ENCODE peak calls at places on chromosomes 4 and X, in five cellular contexts. R, D, A, P and H are unnamed samples.

GRCh38 chr4:107379054-107379869 is 340.8 kb downstream of the PAPSS1 start:
- DNase-seq in R (no peak), D (peak), A (no peak), P (no peak), H (peak)

GRCh38 chr4:37666625-37667071 is 19.5 kb downstream of the RELL1 start:
- DNase-seq in R (no peak), D (peak), A (no peak), P (no peak), H (peak)

GRCh38 chr4:156473175-156473574 is 498.4 kb downstream of the PDGFC start:
- DNase-seq in R (no peak), D (no peak), A (no peak), P (no peak), H (no peak)

GRCh38 chr4:73303711-73304110 is 45.1 kb upstream of the ANKRD17 start:
- DNase-seq in R (no peak), D (no peak), A (no peak), P (no peak), H (no peak)

GRCh38 chrX:57929373-57929772 is 19.1 kb upstream of the ZXDA start:
- DNase-seq in R (no peak), D (peak), A (no peak), P (no peak), H (peak)

GRCh38 chrX:10467793-10468192 is 152.6 kb downstream of the MID1 start:
- DNase-seq in R (no peak), D (peak), A (no peak), P (no peak), H (no peak)

GRCh38 chr4:27010334-27010940 is 149.8 kb downstream of the STIM2 start:
- DNase-seq in R (no peak), D (peak), A (no peak), P (peak), H (peak)

GRCh38 chrX:38102240-38102639 is 95.9 kb downstream of the SYTL5 start:
- DNase-seq in R (no peak), D (no peak), A (no peak), P (no peak), H (no peak)

DNA sequence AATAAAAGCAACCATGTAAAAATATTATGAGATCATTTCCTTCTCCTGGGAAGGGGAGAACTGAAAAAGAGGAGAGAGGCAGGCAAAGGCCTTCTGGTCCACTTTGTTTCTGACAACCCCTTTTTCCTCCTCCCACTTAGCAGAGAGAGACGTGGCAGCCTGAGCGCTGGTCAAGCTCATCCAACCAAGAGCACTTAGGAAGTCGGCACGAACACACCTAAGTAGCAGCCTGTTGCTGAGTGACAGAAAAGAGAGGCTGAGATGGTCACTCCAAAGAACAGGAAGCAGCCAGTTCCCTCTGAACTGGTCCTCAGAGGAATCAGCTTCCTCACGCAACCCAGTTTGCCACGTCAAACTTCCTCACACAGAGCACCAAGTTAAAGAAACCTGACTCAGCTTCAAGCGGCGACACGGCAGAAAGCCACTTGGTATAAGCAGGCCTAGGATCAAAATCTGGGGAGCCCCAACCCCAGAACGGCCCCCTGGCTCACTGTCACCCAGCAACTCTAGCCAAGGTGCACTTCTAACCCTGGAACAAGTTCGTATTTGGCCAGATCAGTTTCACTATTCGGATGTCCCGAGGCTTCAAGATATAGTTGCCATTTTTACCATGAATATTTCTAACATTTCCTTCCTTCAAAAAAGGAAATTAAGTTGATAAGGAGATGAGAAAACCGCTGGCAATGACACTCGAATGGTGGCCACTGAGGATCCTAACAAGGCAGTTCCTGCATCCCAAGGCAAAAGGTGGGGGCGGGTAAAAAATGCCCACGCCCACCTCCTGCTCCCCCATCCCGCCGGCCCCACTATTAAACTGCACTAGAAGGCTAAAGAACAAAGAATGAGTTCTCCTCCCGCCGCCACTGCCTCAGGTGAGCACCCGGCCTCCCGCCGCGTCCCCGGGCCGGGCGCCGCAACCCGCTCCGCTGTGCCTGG is 698 bp downstream of the SEC24D start:
- DNase-seq in R (peak), D (peak), A (no peak), P (peak), H (peak)
- H2BK15ac ChIP-seq in R (no peak), D (peak), A (no peak), P (no peak), H (no peak)

DNA sequence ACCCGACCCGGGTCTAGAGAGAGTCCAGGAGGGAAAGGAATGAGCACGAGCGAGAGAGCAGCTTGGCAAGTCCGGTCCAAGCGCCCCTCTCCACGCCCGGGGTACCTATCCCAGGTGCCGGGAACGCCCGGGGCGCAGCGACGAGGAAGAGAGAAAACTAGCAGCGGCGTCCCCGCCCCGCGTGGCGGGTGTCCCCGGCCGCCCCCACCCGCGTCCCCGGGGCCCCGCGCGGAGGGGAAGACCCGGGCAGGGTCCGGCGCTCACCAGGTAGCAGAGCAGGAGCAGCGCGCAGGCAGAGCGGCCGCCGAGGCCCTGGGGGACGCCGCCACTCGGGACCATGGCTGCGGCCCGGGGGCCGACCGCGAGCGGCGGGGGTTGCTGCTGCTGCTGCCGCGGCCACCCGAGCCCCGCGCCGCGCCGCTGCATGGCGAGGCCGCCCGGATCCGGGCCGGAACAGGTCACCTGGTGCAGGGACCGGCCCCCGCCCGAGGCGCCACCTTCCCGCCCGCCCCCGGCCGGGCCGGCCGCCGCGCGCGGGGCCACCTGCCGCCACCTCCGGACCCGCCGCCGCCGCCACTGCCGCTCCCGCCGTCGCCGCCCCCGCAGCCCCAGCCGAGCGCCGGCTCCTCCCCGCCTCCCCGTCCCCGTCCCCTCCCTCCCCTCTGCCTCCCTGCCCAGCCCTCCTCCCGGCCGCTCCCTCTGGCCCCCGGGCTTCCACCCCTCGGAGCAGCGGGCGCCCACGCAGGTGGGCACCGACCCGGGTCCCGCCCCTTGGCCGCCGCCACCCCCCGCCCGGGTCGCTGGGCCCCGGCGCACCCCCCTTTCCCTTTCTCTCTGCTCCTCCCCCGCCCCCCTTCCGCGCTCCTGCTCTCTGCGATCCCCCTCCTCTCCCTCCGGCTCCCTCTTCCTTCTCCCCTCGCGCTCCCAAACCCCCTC is at the start of gene SEL1L3:
- DNase-seq in R (peak), D (no peak), A (peak), P (peak), H (no peak)
- H4K8ac ChIP-seq in R (no peak), D (peak), A (peak), P (no peak), H (no peak)

GRCh38 chrX:107676559-107677378 is 48.5 kb downstream of the PRPS1 start:
- DNase-seq in R (no peak), D (peak), A (no peak), P (no peak), H (peak)
- H2BK15ac ChIP-seq in R (no peak), D (no peak), A (no peak), P (no peak), H (no peak)

GRCh38 chr4:126890994-126891393 is 741.8 kb upstream of the INTU start:
- DNase-seq in R (no peak), D (peak), A (no peak), P (no peak), H (peak)
- H4K8ac ChIP-seq in R (no peak), D (peak), A (no peak), P (no peak), H (no peak)

DNA sequence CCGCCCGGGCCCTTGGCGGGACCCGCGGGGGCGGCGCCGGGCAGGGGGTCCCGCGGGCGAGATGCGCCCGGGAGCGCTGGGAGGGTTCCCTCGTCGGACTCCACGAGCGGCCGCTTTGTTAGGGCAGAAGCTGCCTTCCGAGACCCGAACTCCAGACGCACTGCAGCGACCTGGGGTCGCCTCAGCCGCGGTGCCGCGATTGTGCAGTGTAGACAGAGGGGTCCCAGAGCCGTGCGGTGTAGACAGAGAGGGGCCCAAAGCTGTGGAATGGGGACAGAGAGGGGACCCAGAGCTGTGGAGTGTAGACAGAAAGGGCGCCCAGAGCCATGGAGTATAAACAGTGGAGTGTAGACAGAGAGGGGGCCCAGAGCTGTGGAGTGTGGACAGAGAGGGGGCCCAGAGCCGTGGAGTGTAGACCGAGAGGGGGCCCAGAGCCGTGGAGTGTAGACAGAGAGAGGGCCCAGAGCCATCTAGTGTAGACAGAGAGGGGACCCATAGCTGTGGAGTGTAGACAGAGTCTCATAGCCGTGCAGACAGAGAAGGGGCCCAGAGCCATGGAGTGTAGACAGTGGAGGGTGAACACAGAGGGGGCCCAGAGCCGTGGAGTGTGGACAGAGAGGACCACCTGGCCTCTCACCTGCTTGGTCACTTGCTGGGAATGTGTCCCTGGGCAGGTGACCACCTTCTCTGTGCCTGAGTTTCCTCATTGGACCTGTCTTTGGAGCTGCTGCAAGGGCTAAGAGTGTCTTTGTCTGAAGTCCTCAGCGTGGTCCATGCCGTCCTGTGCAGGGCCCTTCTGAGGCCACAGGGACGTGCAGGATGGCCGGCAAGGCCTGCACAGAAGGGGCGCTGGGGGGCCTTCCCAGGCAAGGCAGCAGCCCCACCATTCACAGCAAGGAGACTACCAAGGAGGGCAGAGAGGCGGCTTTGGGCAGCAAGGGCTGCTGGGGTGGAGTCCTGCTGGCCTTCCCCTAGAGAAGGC is 880 bp downstream of the RGS12 start:
- DNase-seq in R (peak), D (no peak), A (no peak), P (no peak), H (peak)
- H2BK15ac ChIP-seq in R (no peak), D (no peak), A (no peak), P (peak), H (no peak)

DNA sequence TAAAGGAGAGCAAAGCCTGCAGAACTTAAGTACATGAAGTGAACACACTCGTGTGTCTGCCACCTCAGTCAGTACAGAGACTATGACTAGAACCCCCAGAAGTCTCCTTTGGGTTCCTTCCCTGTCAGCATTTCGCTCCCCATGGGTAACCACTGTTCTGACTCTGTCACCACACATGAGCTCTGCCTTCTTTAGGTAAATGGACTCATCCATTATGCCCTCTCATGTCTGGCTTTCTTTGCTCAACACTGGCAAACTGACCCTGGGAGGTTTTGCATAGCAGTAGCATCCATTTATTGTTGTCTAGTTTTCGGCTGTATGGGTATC is 38.5 kb downstream of the TBC1D14 start:
- DNase-seq in R (no peak), D (no peak), A (no peak), P (no peak), H (no peak)
- H4K8ac ChIP-seq in R (no peak), D (no peak), A (no peak), P (no peak), H (no peak)